ENCODE peak calls at places on chromosomes 2 and 18, in ten cellular contexts. O is MM.1S, A is GM23338, F is OCI-LY7, Z is GM23248, S is PC-3, V is SK-N-SH, R is HCT116, W is hepatocyte, J is Karpas-422. M is an unnamed sample.

GRCh38 chr2:121355488-121355887 is 70.5 kb upstream of the TFCP2L1 start:
- DNase-seq in O (no peak), A (no peak), F (no peak), Z (no peak), S (peak; percentile 53), V (no peak), R (no peak), W (no peak), J (no peak), M (no peak)

GRCh38 chr2:84395819-84396218 is 63.3 kb downstream of the SUCLG1 start:
- DNase-seq in O (no peak), A (no peak), F (no peak), Z (peak; percentile 83), S (no peak), V (no peak), R (no peak), W (no peak), J (no peak), M (no peak)

GRCh38 chr18:50410894-50411293 is 36.0 kb downstream of the SKA1 start:
- DNase-seq in O (no peak), A (no peak), F (no peak), Z (peak; percentile 72), S (no peak), V (no peak), R (no peak), W (no peak), J (no peak), M (no peak)

GRCh38 chr2:16135913-16136310 is 195.6 kb downstream of the MYCN start:
- DNase-seq in O (no peak), A (no peak), F (no peak), Z (no peak), S (no peak), V (no peak), R (no peak), W (no peak), J (no peak), M (no peak)

GRCh38 chr2:134460583-134460998 is 206.7 kb downstream of the MGAT5 start:
- DNase-seq in O (peak; percentile 29), A (peak; percentile 93), F (peak; percentile 70), Z (peak; percentile 66), S (peak; percentile 75), V (peak; percentile 76), R (peak; percentile 48), W (peak; percentile 81), J (peak; percentile 85), M (peak; percentile 67)

GRCh38 chr2:46985512-46985911 is 69.9 kb upstream of the MCFD2 start:
- DNase-seq in O (peak; percentile 68), A (no peak), F (no peak), Z (peak; percentile 79), S (peak; percentile 59), V (no peak), R (no peak), W (no peak), J (no peak), M (peak; percentile 59)

GRCh38 chr2:230326453-230327417 is at the start of gene SP140L:
- DNase-seq in O (peak; percentile 78), A (peak; percentile 9), F (peak; percentile 84), Z (peak; percentile 90), S (peak; percentile 53), V (no peak), R (peak; percentile 49), W (peak; percentile 72), J (peak; percentile 90), M (peak; percentile 82)

GRCh38 chr2:57368190-57368589 is 678.4 kb upstream of the VRK2 start:
- DNase-seq in O (no peak), A (no peak), F (no peak), Z (no peak), S (no peak), V (no peak), R (no peak), W (no peak), J (no peak), M (no peak)

DNA sequence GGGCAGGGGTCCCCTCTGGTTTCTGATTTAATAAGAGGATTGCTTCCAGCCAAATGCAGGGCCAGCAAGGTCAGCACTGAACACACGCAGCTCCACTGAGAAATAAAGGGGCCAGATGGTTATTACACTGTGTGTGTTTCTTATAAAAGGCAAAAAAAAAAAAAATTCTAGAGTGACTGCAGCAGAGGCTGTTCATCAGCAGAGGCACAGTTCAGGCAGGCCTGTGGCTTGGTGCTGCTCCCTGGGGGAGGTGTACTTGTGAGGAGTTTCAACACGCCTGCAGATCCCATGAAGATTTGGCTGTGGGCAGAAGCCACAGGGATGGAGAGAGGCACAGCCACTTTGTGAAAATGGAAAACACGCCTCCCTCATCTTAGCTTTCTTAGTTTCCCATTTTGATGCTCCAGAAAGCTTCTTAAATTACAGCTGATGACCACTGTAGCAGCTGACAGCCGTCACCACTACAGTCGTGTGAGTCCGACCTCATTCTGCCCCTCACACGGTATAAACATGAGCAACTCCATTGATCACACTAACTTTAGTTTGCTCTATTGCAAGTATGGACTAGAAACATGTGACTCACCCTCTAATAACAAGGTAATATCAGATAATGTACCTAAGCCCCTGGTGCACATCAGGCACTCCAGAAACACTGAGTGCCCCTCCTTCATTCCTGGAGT is 726.5 kb upstream of the RAB6C start:
- DNase-seq in O (no peak), A (no peak), F (no peak), Z (no peak), S (no peak), V (peak; percentile 15), R (no peak), W (no peak), J (no peak), M (no peak)
- H3K4me2 ChIP-seq in O (no peak overlapping the region), A (no peak overlapping the region), F (no peak overlapping the region), Z (no peak overlapping the region), S (no peak overlapping the region), V (no peak overlapping the region), R (no peak overlapping the region), W (no peak overlapping the region), J (no peak overlapping the region), M (no peak overlapping the region)

GRCh38 chr18:74895686-74896085 is 298.0 kb downstream of the ZNF407 start:
- DNase-seq in O (no peak), A (no peak), F (no peak), Z (peak; percentile 63), S (peak; percentile 40), V (no peak), R (peak; percentile 6), W (no peak), J (no peak), M (no peak)

GRCh38 chr18:74896390-74896991 is 298.8 kb downstream of the ZNF407 start:
- DNase-seq in O (peak; percentile 71), A (peak; percentile 76), F (peak; percentile 13), Z (peak; percentile 13), S (peak; percentile 73), V (peak; percentile 20), R (peak; percentile 51), W (peak; percentile 72), J (peak; percentile 61), M (peak; percentile 52)

GRCh38 chr18:74897971-74898657 is 300.4 kb downstream of the ZNF407 start:
- DNase-seq in O (no peak), A (no peak), F (no peak), Z (peak; percentile 84), S (peak; percentile 76), V (no peak), R (no peak), W (no peak), J (no peak), M (no peak)

DNA sequence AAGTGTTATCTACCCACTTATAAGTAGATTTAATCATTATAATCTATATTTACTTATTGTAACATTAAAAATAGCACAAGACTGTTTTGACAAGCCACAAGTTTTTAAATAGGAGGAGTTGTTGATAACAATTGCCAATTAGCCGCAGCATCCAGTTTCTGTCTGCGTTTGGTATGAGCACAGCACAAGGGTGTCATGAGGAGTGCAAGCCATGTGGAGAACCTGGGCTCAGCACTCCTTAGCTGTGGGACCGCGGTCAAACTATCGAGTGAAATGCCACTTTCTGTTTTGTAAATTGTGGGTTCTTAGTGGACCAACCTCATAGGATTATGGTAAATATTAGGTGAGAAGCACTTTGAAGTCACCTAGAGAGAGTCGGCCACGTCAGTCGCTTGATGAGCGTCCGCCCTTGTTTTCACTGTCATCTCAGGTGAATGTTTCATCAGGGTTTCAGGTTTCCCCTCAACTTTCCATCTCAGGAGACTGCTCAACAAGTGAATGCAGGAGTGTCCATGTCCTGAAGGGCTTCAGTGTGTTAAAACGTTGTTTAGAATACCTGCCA is 294.5 kb downstream of the ZNF407 start:
- DNase-seq in O (no peak), A (no peak), F (no peak), Z (no peak), S (no peak), V (no peak), R (no peak), W (no peak), J (no peak), M (no peak)
- H3K9me2 ChIP-seq in O (no peaks in the 10 kb centered on the region), A (no peaks in the 10 kb centered on the region), F (no peaks in the 10 kb centered on the region), Z (no peaks in the 10 kb centered on the region), S (no peaks in the 10 kb centered on the region), V (no peaks in the 10 kb centered on the region), R (no peaks in the 10 kb centered on the region), W (no peaks in the 10 kb centered on the region), J (peaks cover under 1% of the 10 kb centered on the region), M (no peaks in the 10 kb centered on the region)

GRCh38 chr2:43276517-43276931 is 50.1 kb upstream of the ZFP36L2 start:
- DNase-seq in O (no peak), A (no peak), F (no peak), Z (no peak), S (peak; percentile 13), V (peak; percentile 53), R (no peak), W (no peak), J (no peak), M (peak; percentile 25)

GRCh38 chr2:43279317-43279840 is 53.0 kb upstream of the ZFP36L2 start:
- DNase-seq in O (no peak), A (no peak), F (no peak), Z (no peak), S (peak; percentile 86), V (no peak), R (no peak), W (no peak), J (no peak), M (no peak)

GRCh38 chr2:43274721-43275120 is 48.3 kb upstream of the ZFP36L2 start:
- DNase-seq in O (no peak), A (no peak), F (no peak), Z (no peak), S (no peak), V (no peak), R (no peak), W (no peak), J (no peak), M (no peak)

GRCh38 chr2:43278683-43279220 is 52.3 kb upstream of the ZFP36L2 start:
- DNase-seq in O (no peak), A (no peak), F (no peak), Z (no peak), S (no peak), V (peak; percentile 70), R (no peak), W (no peak), J (no peak), M (no peak)

DNA sequence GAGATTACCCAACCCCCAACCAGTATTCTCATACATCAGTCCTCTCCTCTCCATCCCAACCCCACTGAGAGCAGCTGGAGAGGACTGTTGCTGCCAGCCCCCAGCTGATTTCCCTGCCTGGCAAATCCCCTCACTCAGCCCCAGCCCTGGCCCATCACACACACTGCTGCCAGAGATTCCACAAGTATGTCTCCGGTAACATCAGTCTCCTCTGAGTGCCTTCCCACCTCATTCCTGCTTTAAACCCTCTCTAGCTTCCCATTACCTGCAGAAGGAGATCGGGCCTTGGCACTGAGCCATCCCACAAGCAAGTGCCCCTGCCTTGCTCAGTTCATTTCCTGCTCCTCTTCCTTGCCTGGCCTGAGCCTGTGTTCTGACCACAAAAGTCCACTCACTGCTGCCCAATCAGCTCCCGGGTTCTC is 50.6 kb upstream of the ZFP36L2 start:
- DNase-seq in O (no peak), A (no peak), F (no peak), Z (no peak), S (peak; percentile 61), V (peak; percentile 56), R (no peak), W (no peak), J (no peak), M (peak; percentile 65)
- H3K4me2 ChIP-seq in O (no peak overlapping the region), A (no peak overlapping the region), F (no peak overlapping the region), Z (no peak overlapping the region), S (peak overlapping the region; percentile 23), V (peak overlapping the region; percentile 61), R (peak overlapping the region; percentile 20), W (peak overlapping the region; percentile 14), J (no peak overlapping the region), M (peak overlapping the region; percentile 59)

GRCh38 chr2:9473308-9473984 is 905 bp upstream of the IAH1 start:
- DNase-seq in O (no peak), A (peak; percentile 84), F (no peak), Z (no peak), S (peak; percentile 32), V (peak; percentile 51), R (no peak), W (peak; percentile 68), J (peak; percentile 68), M (no peak)
- H3K9me2 ChIP-seq in O (no peaks in the 10 kb centered on the region), A (peaks cover 3% of the 10 kb centered on the region), F (no peaks in the 10 kb centered on the region), Z (no peaks in the 10 kb centered on the region), S (no peaks in the 10 kb centered on the region), V (no peaks in the 10 kb centered on the region), R (no peaks in the 10 kb centered on the region), W (no peaks in the 10 kb centered on the region), J (no peaks in the 10 kb centered on the region), M (no peaks in the 10 kb centered on the region)

M was measured in PC-9.